ENCODE peak calls at places on chromosomes 12 and 14, in ten cellular contexts. D is H1, M is astrocyte of the spinal cord, R is GM06990, Z is IMR-90, T is ovary, P is fibroblast of mammary gland, L is nephron progenitor cell, O is ascending aorta, V is AG09319. Y is an unnamed sample.

GRCh38 chr12:107196681-107197080 is 103.3 kb upstream of the CRY1 start:
- DNase-seq in D (no peak), M (peak), R (no peak), Z (peak), T (no peak), P (peak), L (no peak), O (no peak), V (no peak), Y (no peak)

GRCh38 chr14:104372390-104373054 is 207.0 kb upstream of the C14orf180 start:
- DNase-seq in D (no peak), M (no peak), R (no peak), Z (no peak), T (no peak), P (no peak), L (no peak), O (no peak), V (no peak), Y (no peak)

GRCh38 chr12:48615681-48616080 is 45.8 kb upstream of the LALBA start:
- DNase-seq in D (no peak), M (no peak), R (no peak), Z (no peak), T (no peak), P (no peak), L (no peak), O (no peak), V (no peak), Y (no peak)

GRCh38 chr14:92754956-92755355 is 6.5 kb upstream of the LGMN start:
- DNase-seq in D (no peak), M (no peak), R (no peak), Z (no peak), T (no peak), P (no peak), L (no peak), O (no peak), V (no peak), Y (no peak)

GRCh38 chr14:22689186-22689585 is 45.0 kb upstream of the OR6J1 start:
- DNase-seq in D (no peak), M (peak), R (no peak), Z (peak), T (no peak), P (peak), L (no peak), O (no peak), V (no peak), Y (no peak)

GRCh38 chr12:57888407-57889157 is 42.1 kb upstream of the CTDSP2 start:
- DNase-seq in D (no peak), M (peak), R (no peak), Z (peak), T (peak), P (peak), L (no peak), O (no peak), V (no peak), Y (no peak)

GRCh38 chr12:218728-219590 is 5.0 kb upstream of the SLC6A12 start:
- DNase-seq in D (no peak), M (no peak), R (no peak), Z (no peak), T (no peak), P (no peak), L (no peak), O (no peak), V (no peak), Y (no peak)

GRCh38 chr14:95039259-95039992 is 117.9 kb downstream of the DICER1 start:
- DNase-seq in D (peak), M (no peak), R (no peak), Z (no peak), T (no peak), P (no peak), L (no peak), O (no peak), V (no peak), Y (no peak)

GRCh38 chr12:12720052-12720451 is 2.9 kb downstream of the CDKN1B start:
- DNase-seq in D (no peak), M (peak), R (no peak), Z (no peak), T (no peak), P (no peak), L (no peak), O (no peak), V (no peak), Y (no peak)

GRCh38 chr12:49346659-49347306 is at the start of gene DNAJC22:
- DNase-seq in D (peak), M (no peak), R (peak), Z (no peak), T (no peak), P (no peak), L (peak), O (no peak), V (no peak), Y (no peak)

GRCh38 chr14:103188691-103189480 is 65.6 kb downstream of the TNFAIP2 start:
- DNase-seq in D (peak), M (no peak), R (peak), Z (no peak), T (peak), P (no peak), L (peak), O (no peak), V (no peak), Y (no peak)

GRCh38 chr12:84995646-84996045 is 40.4 kb downstream of the TSPAN19 start:
- DNase-seq in D (no peak), M (no peak), R (no peak), Z (peak), T (no peak), P (peak), L (no peak), O (no peak), V (no peak), Y (no peak)

GRCh38 chr12:107079172-107080011 is 14.0 kb downstream of the CRY1 start:
- DNase-seq in D (no peak), M (peak), R (no peak), Z (peak), T (no peak), P (peak), L (no peak), O (no peak), V (no peak), Y (no peak)

GRCh38 chr12:98146487-98146886 is 368.9 kb upstream of the TMPO start:
- DNase-seq in D (no peak), M (no peak), R (no peak), Z (no peak), T (no peak), P (no peak), L (no peak), O (no peak), V (no peak), Y (no peak)

GRCh38 chr12:30395190-30395589 is 300.5 kb downstream of the IPO8 start:
- DNase-seq in D (no peak), M (no peak), R (no peak), Z (no peak), T (no peak), P (no peak), L (no peak), O (no peak), V (no peak), Y (no peak)

GRCh38 chr12:103840399-103840880 is 594 bp downstream of the NT5DC3 start:
- DNase-seq in D (no peak), M (peak), R (no peak), Z (peak), T (peak), P (peak), L (no peak), O (no peak), V (no peak), Y (no peak)

GRCh38 chr12:2598001-2598400 is 196.8 kb upstream of the FKBP4 start:
- DNase-seq in D (no peak), M (no peak), R (no peak), Z (no peak), T (no peak), P (no peak), L (no peak), O (no peak), V (no peak), Y (no peak)

GRCh38 chr12:43973385-43973784 is 137.5 kb downstream of the TMEM117 start:
- DNase-seq in D (no peak), M (no peak), R (no peak), Z (no peak), T (no peak), P (no peak), L (no peak), O (no peak), V (no peak), Y (no peak)

GRCh38 chr12:105329926-105330282 is 587 bp upstream of the C12orf75 start:
- DNase-seq in D (no peak), M (no peak), R (no peak), Z (no peak), T (no peak), P (no peak), L (no peak), O (no peak), V (no peak), Y (no peak)

GRCh38 chr12:125773033-125773432 is 707.8 kb downstream of the AACS start:
- DNase-seq in D (peak), M (no peak), R (peak), Z (no peak), T (no peak), P (peak), L (peak), O (no peak), V (no peak), Y (no peak)

GRCh38 chr12:80033457-80033856 is 65.9 kb upstream of the OTOGL start:
- DNase-seq in D (no peak), M (peak), R (no peak), Z (peak), T (no peak), P (peak), L (no peak), O (no peak), V (no peak), Y (no peak)

GRCh38 chr12:96606134-96606533 is 116.8 kb downstream of the CFAP54 start:
- DNase-seq in D (no peak), M (no peak), R (no peak), Z (no peak), T (no peak), P (no peak), L (no peak), O (no peak), V (no peak), Y (no peak)

GRCh38 chr12:12428961-12429657 is 72.2 kb downstream of the BORCS5 start:
- DNase-seq in D (no peak), M (no peak), R (no peak), Z (no peak), T (no peak), P (no peak), L (no peak), O (no peak), V (no peak), Y (no peak)

GRCh38 chr14:65940056-65940735 is 527.7 kb downstream of the FUT8 start:
- DNase-seq in D (no peak), M (no peak), R (no peak), Z (no peak), T (no peak), P (no peak), L (peak), O (no peak), V (no peak), Y (no peak)

GRCh38 chr12:111045941-111046340 is 125.6 kb upstream of the MYL2 start:
- DNase-seq in D (no peak), M (no peak), R (no peak), Z (no peak), T (no peak), P (no peak), L (no peak), O (no peak), V (no peak), Y (no peak)

GRCh38 chr12:68559984-68560822 is 50.5 kb upstream of the RAP1B start:
- DNase-seq in D (no peak), M (no peak), R (no peak), Z (peak), T (no peak), P (no peak), L (no peak), O (no peak), V (no peak), Y (no peak)

GRCh38 chr12:62967701-62968100 is 32.8 kb upstream of the PPM1H start:
- DNase-seq in D (no peak), M (no peak), R (no peak), Z (no peak), T (no peak), P (no peak), L (no peak), O (no peak), V (no peak), Y (no peak)

GRCh38 chr14:23643533-23644194 is 7.5 kb downstream of the DHRS2 start:
- DNase-seq in D (no peak), M (no peak), R (no peak), Z (no peak), T (no peak), P (no peak), L (no peak), O (no peak), V (no peak), Y (no peak)

GRCh38 chr12:20150835-20151234 is 217.5 kb upstream of the PDE3A start:
- DNase-seq in D (no peak), M (no peak), R (no peak), Z (no peak), T (no peak), P (no peak), L (no peak), O (no peak), V (no peak), Y (no peak)

GRCh38 chr14:56268039-56268438 is 149.8 kb downstream of the PELI2 start:
- DNase-seq in D (no peak), M (peak), R (no peak), Z (peak), T (no peak), P (no peak), L (no peak), O (no peak), V (no peak), Y (no peak)

GRCh38 chr12:70154087-70154486 is 89.1 kb upstream of the CNOT2 start:
- DNase-seq in D (no peak), M (no peak), R (no peak), Z (no peak), T (no peak), P (peak), L (no peak), O (no peak), V (no peak), Y (no peak)

GRCh38 chr12:53750812-53751335 is 905 bp downstream of the CISTR start:
- DNase-seq in D (peak), M (no peak), R (no peak), Z (peak), T (peak), P (no peak), L (peak), O (no peak), V (no peak), Y (no peak)

GRCh38 chr12:130673036-130673705 is 42.9 kb downstream of the RIMBP2 start:
- DNase-seq in D (no peak), M (no peak), R (no peak), Z (no peak), T (no peak), P (no peak), L (no peak), O (no peak), V (no peak), Y (no peak)

GRCh38 chr12:94285954-94286579 is 137.7 kb downstream of the PLXNC1 start:
- DNase-seq in D (no peak), M (no peak), R (no peak), Z (no peak), T (no peak), P (no peak), L (no peak), O (no peak), V (no peak), Y (no peak)

GRCh38 chr14:99524091-99524661 is 43.0 kb downstream of the CCNK start:
- DNase-seq in D (no peak), M (peak), R (no peak), Z (no peak), T (peak), P (peak), L (peak), O (no peak), V (no peak), Y (no peak)

GRCh38 chr12:110022980-110023633 is 23.9 kb downstream of the ANKRD13A start:
- DNase-seq in D (no peak), M (peak), R (no peak), Z (peak), T (no peak), P (peak), L (no peak), O (no peak), V (peak), Y (no peak)

GRCh38 chr14:71586131-71586893 is 345.9 kb upstream of the RGS6 start:
- DNase-seq in D (no peak), M (peak), R (no peak), Z (peak), T (no peak), P (peak), L (peak), O (no peak), V (peak), Y (no peak)

DNA sequence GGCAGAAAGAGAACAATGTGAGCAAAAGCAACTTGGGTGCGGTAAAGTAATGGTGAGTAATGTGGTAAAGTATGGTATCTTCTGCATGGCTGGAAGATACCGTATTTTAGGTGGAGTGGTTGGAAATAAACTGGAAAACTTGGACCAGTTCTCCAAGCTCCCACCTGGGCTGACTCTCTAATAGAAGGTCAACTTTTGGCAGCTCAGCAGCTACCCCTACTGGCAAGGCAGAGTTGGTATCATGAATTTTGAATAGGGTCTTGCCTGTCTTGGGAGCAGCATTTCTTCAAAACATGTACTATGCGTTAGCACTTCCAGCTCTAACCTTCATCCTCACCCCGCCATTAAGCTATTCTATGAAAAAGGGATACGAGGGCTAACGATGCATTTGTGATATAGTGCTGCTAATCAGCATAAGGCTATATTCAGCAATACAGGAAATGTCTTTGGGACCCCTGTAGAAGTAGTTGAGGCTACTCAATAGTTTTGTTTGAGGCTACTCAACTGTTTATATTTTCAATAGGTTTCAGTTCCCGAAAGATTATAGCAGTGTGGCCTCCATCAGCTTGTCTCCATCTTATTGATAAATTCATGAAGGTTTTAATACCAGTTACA is 276.3 kb upstream of the FAR2 start:
- DNase-seq in D (peak), M (peak), R (peak), Z (peak), T (no peak), P (peak), L (peak), O (no peak), V (peak), Y (no peak)
- TF ChIP-seq CTCF in D (peak), M (peak), R (peak), Z (peak), T (no peak), P (peak), L (peak), O (peak), V (peak), Y (no peak)

GRCh38 chr14:35963209-35963608 is 137.1 kb downstream of the BRMS1L start:
- DNase-seq in D (no peak), M (no peak), R (no peak), Z (no peak), T (no peak), P (peak), L (no peak), O (no peak), V (no peak), Y (no peak)
- TF ChIP-seq CTCF in D (peak), M (no peak), R (peak), Z (peak), T (no peak), P (peak), L (peak), O (no peak), V (peak), Y (no peak)

GRCh38 chr12:100993916-100994315 is 199.3 kb downstream of the ANO4 start:
- DNase-seq in D (no peak), M (no peak), R (no peak), Z (no peak), T (no peak), P (no peak), L (no peak), O (no peak), V (no peak), Y (no peak)
- TF ChIP-seq CTCF in D (peak), M (no peak), R (no peak), Z (no peak), T (no peak), P (no peak), L (no peak), O (no peak), V (no peak), Y (no peak)

DNA sequence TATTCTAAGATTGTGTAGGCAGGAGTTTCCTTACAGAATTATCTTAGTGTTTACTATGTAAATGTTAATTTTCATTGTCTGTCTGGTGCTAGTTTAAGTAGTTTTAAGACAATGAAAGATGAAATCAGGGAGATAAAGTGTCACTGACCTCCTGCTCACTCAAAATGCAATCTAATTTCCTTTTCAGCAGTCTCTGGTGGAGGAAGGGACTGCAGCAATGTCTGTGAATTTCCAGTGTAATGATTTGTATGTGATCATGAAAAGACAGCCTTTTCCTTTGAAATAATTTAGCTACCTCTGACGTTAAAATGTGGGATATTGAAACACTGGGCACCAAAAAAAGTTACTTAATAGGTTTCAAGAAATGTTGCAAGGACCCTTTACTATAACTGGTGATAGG is 779.7 kb upstream of the FLRT2 start:
- DNase-seq in D (no peak), M (no peak), R (no peak), Z (no peak), T (no peak), P (no peak), L (no peak), O (no peak), V (no peak), Y (no peak)
- TF ChIP-seq CTCF in D (no peak), M (no peak), R (no peak), Z (no peak), T (no peak), P (no peak), L (no peak), O (no peak), V (no peak), Y (no peak)

GRCh38 chr12:14394317-14395058 is 29.0 kb downstream of the ATF7IP start:
- DNase-seq in D (no peak), M (peak), R (peak), Z (peak), T (no peak), P (peak), L (peak), O (no peak), V (no peak), Y (no peak)

GRCh38 chr12:14396071-14396470 is 30.6 kb downstream of the ATF7IP start:
- DNase-seq in D (no peak), M (no peak), R (peak), Z (peak), T (no peak), P (no peak), L (no peak), O (no peak), V (no peak), Y (no peak)

GRCh38 chr12:14393736-14394135 is 28.3 kb downstream of the ATF7IP start:
- DNase-seq in D (no peak), M (peak), R (no peak), Z (peak), T (no peak), P (peak), L (no peak), O (no peak), V (no peak), Y (no peak)

GRCh38 chr12:14390885-14391530 is 25.5 kb downstream of the ATF7IP start:
- DNase-seq in D (no peak), M (no peak), R (no peak), Z (no peak), T (no peak), P (no peak), L (no peak), O (no peak), V (no peak), Y (no peak)

GRCh38 chr12:14395059-14395778 is 29.7 kb downstream of the ATF7IP start:
- DNase-seq in D (no peak), M (no peak), R (peak), Z (no peak), T (no peak), P (no peak), L (no peak), O (no peak), V (no peak), Y (no peak)
- TF ChIP-seq CTCF in D (no peak), M (no peak), R (peak), Z (no peak), T (no peak), P (no peak), L (no peak), O (no peak), V (no peak), Y (no peak)

DNA sequence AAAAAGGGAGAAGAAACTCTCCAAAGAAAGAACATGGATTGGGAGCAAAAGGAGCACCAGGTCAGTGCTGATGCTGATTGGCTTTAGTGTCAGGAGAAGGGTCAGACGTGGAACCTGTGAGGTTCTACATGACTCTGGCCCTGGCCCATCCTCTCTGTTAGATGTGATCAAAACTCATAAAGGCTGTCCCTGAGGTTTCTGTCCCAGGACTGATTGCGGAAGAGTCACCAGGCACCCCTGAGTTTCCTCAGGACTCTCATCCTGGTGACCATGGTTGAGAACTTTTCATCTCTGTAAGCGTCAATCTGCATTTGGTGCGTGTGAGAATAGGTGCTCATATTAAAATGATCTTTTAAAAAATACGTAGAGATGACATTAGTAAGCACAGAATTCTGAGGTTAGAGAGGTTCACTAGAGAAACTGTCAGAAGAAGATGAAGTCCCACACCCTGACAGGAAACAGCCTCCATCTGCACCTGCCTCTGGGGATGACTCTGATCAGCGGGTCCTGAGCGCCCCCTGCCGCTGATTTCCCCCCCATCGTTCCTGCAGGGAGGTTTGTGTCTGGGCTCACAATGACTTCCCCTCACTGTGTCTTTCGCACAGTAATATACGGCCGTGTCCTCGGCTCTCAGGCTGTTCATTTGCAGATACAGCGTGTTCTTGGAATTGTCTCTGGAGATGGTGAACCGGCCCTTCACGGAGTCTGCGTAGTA is 741.8 kb downstream of the TMEM121 start:
- DNase-seq in D (no peak), M (no peak), R (peak), Z (no peak), T (no peak), P (no peak), L (no peak), O (no peak), V (no peak), Y (no peak)
- TF ChIP-seq CTCF in D (no peak), M (no peak), R (peak), Z (no peak), T (no peak), P (no peak), L (no peak), O (no peak), V (no peak), Y (no peak)

Y was measured in omental fat pad.